ENCODE peak calls at places on chromosomes 7 and 10, in six cellular contexts. One of them, this sample, is unnamed.

GRCh38 chr10:96618648-96619047 is 31.8 kb upstream of the TM9SF3 start:
- DNase-seq in suprapubic skin: no peak
- DNase-seq in tibial nerve: peak; percentile 10
- DNase-seq in stomach: peak; percentile 74
- DNase-seq in A549: no peak
- DNase-seq in H1: no peak
- DNase-seq in this sample: peak; percentile 74

GRCh38 chr10:52895066-52895465 is 122.5 kb upstream of the MBL2 start:
- DNase-seq in H1: no peak
- DNase-seq in tibial nerve: no peak
- DNase-seq in A549: no peak
- DNase-seq in suprapubic skin: no peak
- DNase-seq in stomach: no peak
- DNase-seq in this sample: no peak

GRCh38 chr7:165661-166369 is 26.6 kb upstream of the FAM20C start:
- DNase-seq in stomach: no peak
- DNase-seq in suprapubic skin: no peak
- DNase-seq in H1: no peak
- DNase-seq in A549: no peak
- DNase-seq in tibial nerve: no peak
- DNase-seq in this sample: peak; percentile 7

GRCh38 chr7:48876087-48876486 is 48.3 kb upstream of the CDC14C start:
- DNase-seq in stomach: no peak
- DNase-seq in tibial nerve: no peak
- DNase-seq in A549: no peak
- DNase-seq in H1: no peak
- DNase-seq in suprapubic skin: no peak
- DNase-seq in this sample: no peak

GRCh38 chr7:64656489-64656888 is 9.4 kb upstream of the ZNF107 start:
- DNase-seq in suprapubic skin: no peak
- DNase-seq in stomach: no peak
- DNase-seq in A549: no peak
- DNase-seq in H1: no peak
- DNase-seq in tibial nerve: no peak
- DNase-seq in this sample: no peak

GRCh38 chr10:112953075-112953501 is 3.0 kb downstream of the TCF7L2 start:
- DNase-seq in H1: no peak
- DNase-seq in stomach: no peak
- DNase-seq in A549: no peak
- DNase-seq in tibial nerve: no peak
- DNase-seq in suprapubic skin: no peak
- DNase-seq in this sample: peak; percentile 44

GRCh38 chr10:110793128-110793812 is 78.5 kb upstream of the PDCD4 start:
- DNase-seq in stomach: no peak
- DNase-seq in suprapubic skin: no peak
- DNase-seq in A549: no peak
- DNase-seq in H1: no peak
- DNase-seq in tibial nerve: no peak
- DNase-seq in this sample: no peak

GRCh38 chr7:148626828-148627227 is 36.3 kb downstream of the C7orf33 start:
- DNase-seq in H1: no peak
- DNase-seq in A549: no peak
- DNase-seq in stomach: no peak
- DNase-seq in suprapubic skin: no peak
- DNase-seq in tibial nerve: no peak
- DNase-seq in this sample: no peak

GRCh38 chr10:26486985-26487850 is 49.1 kb downstream of the APBB1IP start:
- DNase-seq in stomach: no peak
- DNase-seq in tibial nerve: peak; percentile 51
- DNase-seq in H1: no peak
- DNase-seq in A549: peak; percentile 76
- DNase-seq in suprapubic skin: no peak
- DNase-seq in this sample: no peak

GRCh38 chr10:36173364-36173763 is 531.3 kb upstream of the FZD8 start:
- DNase-seq in suprapubic skin: no peak
- DNase-seq in tibial nerve: no peak
- DNase-seq in A549: no peak
- DNase-seq in stomach: no peak
- DNase-seq in H1: no peak
- DNase-seq in this sample: no peak

GRCh38 chr10:87505366-87506113 is 847 bp downstream of the MINPP1 start:
- DNase-seq in stomach: peak; percentile 62
- DNase-seq in A549: peak; percentile 65
- DNase-seq in tibial nerve: no peak
- DNase-seq in suprapubic skin: peak; percentile 62
- DNase-seq in H1: no peak
- DNase-seq in this sample: peak; percentile 65

GRCh38 chr10:87503892-87504291 is 801 bp upstream of the MINPP1 start:
- DNase-seq in H1: no peak
- DNase-seq in tibial nerve: no peak
- DNase-seq in A549: no peak
- DNase-seq in stomach: no peak
- DNase-seq in suprapubic skin: no peak
- DNase-seq in this sample: no peak

GRCh38 chr10:87504667-87505365 is at the start of gene MINPP1:
- DNase-seq in A549: peak; percentile 87
- DNase-seq in stomach: peak; percentile 76
- DNase-seq in suprapubic skin: peak; percentile 84
- DNase-seq in H1: peak; percentile 50
- DNase-seq in tibial nerve: peak; percentile 59
- DNase-seq in this sample: peak; percentile 77

GRCh38 chr10:87504307-87504666 is 406 bp upstream of the MINPP1 start:
- DNase-seq in suprapubic skin: no peak
- DNase-seq in stomach: no peak
- DNase-seq in H1: no peak
- DNase-seq in A549: no peak
- DNase-seq in tibial nerve: no peak
- DNase-seq in this sample: no peak

DNA sequence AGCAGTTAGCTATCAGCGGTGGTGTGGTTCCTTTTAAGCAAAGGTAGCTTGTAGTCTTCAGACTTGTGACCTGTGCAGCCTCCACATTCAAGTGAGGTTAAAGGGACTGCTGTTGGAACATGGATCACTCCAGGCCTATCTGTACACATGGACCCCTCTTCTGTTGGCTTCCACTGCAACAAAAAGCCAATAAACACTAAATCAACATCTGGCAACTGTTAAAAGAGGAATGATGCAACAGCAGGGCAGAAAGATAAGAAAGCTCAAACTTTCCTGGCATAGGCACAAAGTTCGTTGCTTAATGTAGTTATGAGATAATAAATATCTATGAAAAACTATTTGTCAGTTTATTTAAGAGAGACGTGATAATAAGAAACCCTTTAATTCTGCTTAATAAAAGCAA is 4.0 kb upstream of the MINPP1 start:
- DNase-seq in A549: no peak
- DNase-seq in tibial nerve: no peak
- DNase-seq in suprapubic skin: no peak
- DNase-seq in H1: no peak
- DNase-seq in stomach: no peak
- DNase-seq in this sample: no peak
- TF ChIP-seq EP300 in A549: no peak
- TF ChIP-seq EP300 in tibial nerve: no peak
- TF ChIP-seq EP300 in suprapubic skin: no peak
- TF ChIP-seq EP300 in H1: no peak
- TF ChIP-seq EP300 in stomach: no peak
- TF ChIP-seq EP300 in this sample: no peak

DNA sequence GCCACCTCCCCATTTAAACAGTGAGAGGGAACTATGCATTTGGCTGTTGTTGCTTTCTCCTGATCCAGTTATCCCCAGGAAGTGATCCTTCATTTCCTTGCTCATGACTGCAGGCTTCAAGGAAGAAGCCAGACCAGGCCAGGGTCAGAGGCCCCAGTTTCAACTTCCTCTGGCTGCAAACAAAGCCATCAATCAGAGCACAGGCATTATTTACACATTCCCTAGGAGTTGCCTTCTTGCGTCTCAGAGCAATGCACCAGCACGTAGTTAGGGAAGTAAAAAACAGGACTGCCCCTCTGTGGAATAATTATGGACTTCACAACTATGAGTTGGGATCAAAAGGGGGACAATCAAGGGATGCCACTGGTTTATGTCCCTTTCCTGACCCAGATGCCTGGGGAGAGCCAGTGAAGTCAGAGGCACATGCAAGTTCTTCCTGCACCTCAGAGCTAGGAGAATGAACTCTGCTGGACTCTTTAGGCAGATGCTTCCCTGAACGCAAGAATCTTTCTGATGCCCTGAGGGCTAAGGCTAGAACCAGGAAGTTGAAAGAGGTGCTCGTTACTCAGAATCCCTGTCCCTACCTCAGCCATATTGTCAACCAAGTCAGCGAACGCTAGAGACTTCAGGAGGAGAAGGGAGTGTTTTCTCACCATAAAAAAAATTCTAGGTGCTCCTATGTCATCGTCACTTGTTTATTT is 359.1 kb downstream of the PRPF18 start:
- DNase-seq in A549: no peak
- DNase-seq in tibial nerve: no peak
- DNase-seq in H1: no peak
- DNase-seq in suprapubic skin: no peak
- DNase-seq in stomach: no peak
- DNase-seq in this sample: no peak
- TF ChIP-seq POLR2A in A549: no peak
- TF ChIP-seq POLR2A in tibial nerve: no peak
- TF ChIP-seq POLR2A in H1: no peak
- TF ChIP-seq POLR2A in suprapubic skin: no peak
- TF ChIP-seq POLR2A in stomach: no peak
- TF ChIP-seq POLR2A in this sample: no peak

GRCh38 chr7:98291717-98292116 is 10.2 kb downstream of the BRI3 start:
- DNase-seq in H1: no peak
- DNase-seq in A549: no peak
- DNase-seq in suprapubic skin: no peak
- DNase-seq in tibial nerve: no peak
- DNase-seq in stomach: no peak
- DNase-seq in this sample: no peak
- TF ChIP-seq CTCF in H1: peak; percentile 58
- TF ChIP-seq CTCF in A549: no peak
- TF ChIP-seq CTCF in suprapubic skin: no peak
- TF ChIP-seq CTCF in tibial nerve: no peak
- TF ChIP-seq CTCF in stomach: no peak
- TF ChIP-seq CTCF in this sample: no peak

DNA sequence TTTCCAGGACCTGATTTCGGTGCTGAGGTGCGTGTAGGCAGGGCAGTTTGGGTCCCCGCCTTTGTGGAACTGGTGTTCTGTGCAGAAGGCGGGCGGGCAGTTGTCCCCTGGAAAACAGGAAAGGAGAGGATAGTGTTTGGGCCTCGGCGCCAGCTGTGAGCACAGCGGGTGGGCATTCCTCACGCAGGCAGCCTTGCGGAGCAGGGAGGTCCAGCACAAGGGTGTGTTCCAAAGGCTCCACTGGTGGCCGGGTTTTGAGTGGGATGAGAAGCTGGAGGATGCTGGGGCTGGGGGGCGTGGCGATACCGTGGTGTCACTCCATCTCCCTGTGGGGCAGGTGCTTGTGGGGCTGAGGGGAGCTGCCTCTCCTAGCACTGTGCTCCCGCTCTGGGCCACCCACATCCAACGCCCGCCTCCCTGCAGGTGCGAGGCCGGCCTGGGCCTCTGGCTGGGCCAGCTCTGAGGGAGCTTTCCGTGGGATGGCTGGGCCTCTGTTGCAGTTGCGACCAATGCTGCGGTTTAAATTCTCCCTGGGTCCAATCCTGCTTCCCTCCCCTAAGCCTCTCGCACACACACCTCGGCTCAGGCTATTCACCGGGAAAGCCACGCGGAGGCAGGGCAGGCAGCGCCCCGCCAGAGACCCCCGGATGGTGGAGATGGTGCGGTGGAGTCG is 15.9 kb downstream of the UNCX start:
- DNase-seq in tibial nerve: no peak
- DNase-seq in suprapubic skin: no peak
- DNase-seq in stomach: no peak
- DNase-seq in H1: no peak
- DNase-seq in A549: no peak
- DNase-seq in this sample: no peak
- TF ChIP-seq EP300 in tibial nerve: no peak
- TF ChIP-seq EP300 in suprapubic skin: no peak
- TF ChIP-seq EP300 in stomach: no peak
- TF ChIP-seq EP300 in H1: no peak
- TF ChIP-seq EP300 in A549: no peak
- TF ChIP-seq EP300 in this sample: no peak

GRCh38 chr10:79285315-79286185 is 61.7 kb upstream of the PPIF start:
- DNase-seq in suprapubic skin: no peak
- DNase-seq in stomach: no peak
- DNase-seq in A549: no peak
- DNase-seq in H1: no peak
- DNase-seq in tibial nerve: no peak
- DNase-seq in this sample: no peak
- TF ChIP-seq POLR2A in suprapubic skin: no peak
- TF ChIP-seq POLR2A in stomach: no peak
- TF ChIP-seq POLR2A in A549: no peak
- TF ChIP-seq POLR2A in H1: no peak
- TF ChIP-seq POLR2A in tibial nerve: no peak
- TF ChIP-seq POLR2A in this sample: no peak

GRCh38 chr7:93176961-93177580 is 28.9 kb upstream of the SAMD9L start:
- DNase-seq in stomach: no peak
- DNase-seq in suprapubic skin: no peak
- DNase-seq in tibial nerve: no peak
- DNase-seq in H1: no peak
- DNase-seq in A549: no peak
- DNase-seq in this sample: no peak

GRCh38 chr7:93175219-93175618 is 27.0 kb upstream of the SAMD9L start:
- DNase-seq in H1: no peak
- DNase-seq in A549: no peak
- DNase-seq in suprapubic skin: no peak
- DNase-seq in stomach: no peak
- DNase-seq in tibial nerve: no peak
- DNase-seq in this sample: no peak

GRCh38 chr7:93179173-93179572 is 31.0 kb upstream of the SAMD9L start:
- DNase-seq in H1: no peak
- DNase-seq in suprapubic skin: no peak
- DNase-seq in stomach: no peak
- DNase-seq in A549: no peak
- DNase-seq in tibial nerve: no peak
- DNase-seq in this sample: no peak

GRCh38 chr7:93172683-93173082 is 24.5 kb upstream of the SAMD9L start:
- DNase-seq in stomach: no peak
- DNase-seq in suprapubic skin: no peak
- DNase-seq in H1: no peak
- DNase-seq in A549: no peak
- DNase-seq in tibial nerve: no peak
- DNase-seq in this sample: no peak

GRCh38 chr7:93178213-93178612 is 30.0 kb upstream of the SAMD9L start:
- DNase-seq in suprapubic skin: no peak
- DNase-seq in A549: peak; percentile 3
- DNase-seq in stomach: no peak
- DNase-seq in H1: no peak
- DNase-seq in tibial nerve: no peak
- DNase-seq in this sample: no peak
- TF ChIP-seq CTCF in suprapubic skin: no peak
- TF ChIP-seq CTCF in A549: peak; percentile 34
- TF ChIP-seq CTCF in stomach: no peak
- TF ChIP-seq CTCF in H1: no peak
- TF ChIP-seq CTCF in tibial nerve: no peak
- TF ChIP-seq CTCF in this sample: no peak